ENCODE peak calls at places on chromosomes 1 and 21, in seven cellular contexts. L is NCI-H1930; O is bronchial epithelial cell; Q is activated CD4-positive, CD25-positive, alpha-beta regulatory T cell treated with anti-CD3 and anti-CD28 coated beads, Interleukin-2, amount 50 U/mL, for 16 hours; X is NCI-H1092; Z is astrocyte of the cerebellum; V is stimulated activated CD4-positive, alpha-beta T cell treated with anti-CD3 and anti-CD28 coated beads, Interleukin-1b, Interleukin-23, amount 100 ng/mL, for 4 hours. D is an unnamed sample.

GRCh38 chr1:232149302-232150201 is 480.4 kb downstream of the SIPA1L2 start:
- DNase-seq in L (no peak), O (peak), Q (no peak), X (no peak), Z (no peak), V (no peak), D (no peak)

GRCh38 chr1:82395450-82395849 is 594.7 kb downstream of the ADGRL2 start:
- DNase-seq in L (no peak), O (no peak), Q (no peak), X (no peak), Z (no peak), V (no peak), D (no peak)

GRCh38 chr1:41343790-41344679 is 17.2 kb upstream of the FOXO6 start:
- DNase-seq in L (no peak), O (peak), Q (no peak), X (no peak), Z (no peak), V (no peak), D (no peak)

GRCh38 chr1:236913371-236914037 is 90.7 kb downstream of the MT1HL1 start:
- DNase-seq in L (no peak), O (peak), Q (no peak), X (no peak), Z (no peak), V (no peak), D (no peak)

GRCh38 chr1:204477036-204477740 is 17.4 kb downstream of the PIK3C2B start:
- DNase-seq in L (no peak), O (no peak), Q (no peak), X (no peak), Z (no peak), V (no peak), D (no peak)

GRCh38 chr1:245493029-245493428 is 338.2 kb downstream of the KIF26B start:
- DNase-seq in L (no peak), O (no peak), Q (no peak), X (no peak), Z (no peak), V (no peak), D (peak)

GRCh38 chr1:211944733-211945500 is 90.4 kb downstream of the INTS7 start:
- DNase-seq in L (no peak), O (peak), Q (no peak), X (no peak), Z (peak), V (no peak), D (no peak)

GRCh38 chr1:209659909-209660308 is 7.7 kb upstream of the LAMB3 start:
- DNase-seq in L (no peak), O (peak), Q (no peak), X (no peak), Z (no peak), V (no peak), D (no peak)

GRCh38 chr1:203450016-203450415 is 25.6 kb upstream of the PRELP start:
- DNase-seq in L (no peak), O (no peak), Q (no peak), X (no peak), Z (no peak), V (no peak), D (no peak)

GRCh38 chr1:145949219-145949618 is 8.6 kb downstream of the LIX1L start:
- DNase-seq in L (no peak), O (no peak), Q (no peak), X (no peak), Z (no peak), V (no peak), D (no peak)

GRCh38 chr1:182257369-182258063 is 134.1 kb downstream of the GLUL start:
- DNase-seq in L (no peak), O (no peak), Q (no peak), X (no peak), Z (no peak), V (no peak), D (no peak)

GRCh38 chr1:55448261-55448660 is 233.1 kb upstream of the USP24 start:
- DNase-seq in L (no peak), O (no peak), Q (no peak), X (no peak), Z (no peak), V (no peak), D (no peak)

GRCh38 chr1:39076127-39076798 is 50.1 kb downstream of the NDUFS5 start:
- DNase-seq in L (no peak), O (peak), Q (no peak), X (no peak), Z (peak), V (no peak), D (no peak)

GRCh38 chr1:174652496-174653280 is 204.9 kb downstream of the GPR52 start:
- DNase-seq in L (no peak), O (no peak), Q (no peak), X (no peak), Z (no peak), V (no peak), D (no peak)

GRCh38 chr21:42495765-42496119 is 282 bp downstream of the RSPH1 start:
- DNase-seq in L (no peak), O (peak), Q (no peak), X (no peak), Z (no peak), V (no peak), D (no peak)

GRCh38 chr1:173328961-173329360 is 121.8 kb upstream of the TNFSF4 start:
- DNase-seq in L (no peak), O (no peak), Q (no peak), X (no peak), Z (no peak), V (no peak), D (no peak)